ENCODE peak calls at places on chromosomes 5 and 9, in five cellular contexts. N is effector memory CD4-positive, alpha-beta T cell; Z is GM23338; X is ovary; B is transverse colon. J is an unnamed sample.

GRCh38 chr5:135881244-135881643 is 14.4 kb downstream of the IL9 start:
- DNase-seq in X (no peak), N (no peak), B (no peak), Z (no peak), J (peak; percentile 46)

GRCh38 chr5:179803651-179804598 is 2.7 kb downstream of the MGAT4B start:
- DNase-seq in X (peak; percentile 39), N (no peak), Z (no peak), B (no peak), J (no peak)

GRCh38 chr9:82031538-82032280 is 43.1 kb downstream of the SPATA31D1 start:
- DNase-seq in X (no peak), Z (no peak), B (no peak), N (no peak), J (no peak)

GRCh38 chr5:139104577-139105271 is 93.4 kb downstream of the SIL1 start:
- DNase-seq in B (peak; percentile 35), N (no peak), X (peak; percentile 85), Z (no peak), J (peak; percentile 87)

GRCh38 chr9:8030095-8030494 is 230.5 kb upstream of the DMAC1 start:
- DNase-seq in X (no peak), B (no peak), Z (no peak), N (no peak), J (no peak)

GRCh38 chr9:99682378-99682777 is 139.3 kb upstream of the NR4A3 start:
- DNase-seq in B (no peak), Z (no peak), N (no peak), X (no peak), J (no peak)

GRCh38 chr9:14292181-14292773 is 21.7 kb downstream of the NFIB start:
- DNase-seq in Z (no peak), B (no peak), X (no peak), N (no peak), J (no peak)

GRCh38 chr5:118557103-118557805 is 431.1 kb downstream of the DTWD2 start:
- DNase-seq in N (no peak), X (no peak), Z (no peak), B (no peak), J (no peak)

GRCh38 chr9:96638606-96639364 is 16.3 kb downstream of the PRXL2C start:
- DNase-seq in Z (peak; percentile 43), N (no peak), X (no peak), B (no peak), J (no peak)

GRCh38 chr5:74631088-74631960 is 9.2 kb downstream of the ENC1 start:
- DNase-seq in X (no peak), B (no peak), Z (peak; percentile 51), N (no peak), J (no peak)

DNA sequence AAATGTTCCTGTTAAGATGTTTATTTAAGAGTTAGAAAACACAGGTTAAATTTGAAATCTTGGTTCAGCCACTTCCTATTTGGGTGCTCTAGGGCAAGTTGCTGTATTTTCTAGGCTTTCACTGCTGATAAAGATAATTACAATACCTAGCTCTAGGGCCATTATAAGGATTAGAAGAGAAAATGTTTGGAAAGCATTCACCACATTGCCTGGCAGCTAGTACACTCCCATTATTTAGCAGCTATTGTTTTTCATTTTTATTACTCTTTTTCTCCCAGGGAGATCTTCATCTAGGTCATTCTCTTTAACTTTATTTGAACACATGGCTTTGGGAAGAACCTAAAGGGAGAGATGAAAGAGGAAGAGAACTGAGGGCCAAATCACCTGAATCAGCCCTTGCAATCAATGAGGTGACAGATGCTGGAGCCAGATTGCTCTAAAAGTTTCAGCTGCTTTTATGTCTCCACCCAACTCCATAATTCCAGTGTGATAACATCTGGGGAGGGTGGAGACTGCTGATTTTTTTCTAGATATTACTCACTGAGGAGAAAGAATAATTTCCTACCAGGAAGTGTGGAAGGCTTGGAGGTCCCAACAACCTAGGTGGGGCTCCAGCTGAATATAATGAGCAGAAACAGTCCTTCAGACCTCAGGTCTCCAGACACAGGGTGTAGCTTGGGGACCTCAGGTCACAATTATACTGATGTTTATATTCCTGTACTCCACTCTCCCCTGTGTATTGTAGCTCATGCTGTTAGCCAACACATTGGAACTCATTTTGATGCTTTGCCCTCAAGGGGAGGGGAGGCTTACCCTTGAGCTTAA is 640.0 kb downstream of the RAB3C start:
- DNase-seq in X (no peak), N (no peak), Z (no peak), B (peak; percentile 20), J (no peak)
- H3K27ac ChIP-seq in X (no peak overlapping the region), N (no peak overlapping the region), Z (no peak overlapping the region), B (peak overlapping the region; percentile 70), J (no peak overlapping the region)

GRCh38 chr5:5014836-5015235 is 125.3 kb upstream of the ADAMTS16 start:
- DNase-seq in B (no peak), N (no peak), X (no peak), Z (peak; percentile 33), J (no peak)
- H3K27ac ChIP-seq in B (no peak overlapping the region), N (no peak overlapping the region), X (no peak overlapping the region), Z (no peak overlapping the region), J (no peak overlapping the region)

DNA sequence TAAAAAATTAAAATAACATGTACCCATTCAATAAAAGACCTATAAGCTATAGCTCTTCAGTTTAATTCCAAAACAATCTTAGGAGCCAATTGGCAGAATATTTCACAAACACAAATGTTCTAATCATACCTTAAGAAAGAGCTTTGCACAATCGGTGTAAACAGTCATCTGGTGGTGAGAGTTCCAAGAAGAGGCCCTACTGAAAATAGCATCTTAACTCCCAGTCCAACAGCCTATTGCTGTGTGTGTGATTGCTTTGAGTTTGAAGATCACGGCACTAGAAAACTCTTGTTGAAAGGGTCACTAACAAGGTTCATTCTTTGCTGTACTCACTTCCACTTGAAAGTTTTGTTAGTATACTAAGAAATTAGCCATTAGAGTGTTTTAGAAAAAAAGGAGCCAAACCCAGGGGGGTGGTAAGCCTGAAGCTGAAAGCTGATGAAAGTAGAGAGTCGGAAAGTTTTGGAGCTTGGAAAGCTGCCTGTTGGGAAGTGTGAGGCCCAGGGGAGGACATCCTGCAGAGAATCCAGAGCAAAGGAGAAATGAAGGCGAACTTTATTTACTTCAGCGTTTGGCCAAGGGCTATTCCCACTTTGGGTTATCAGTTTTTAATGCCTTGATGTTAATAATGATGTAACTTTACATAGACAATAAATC is 180.3 kb upstream of the GHR start:
- DNase-seq in X (no peak), Z (no peak), B (no peak), N (no peak), J (no peak)
- H3K27ac ChIP-seq in X (no peak overlapping the region), Z (no peak overlapping the region), B (no peak overlapping the region), N (no peak overlapping the region), J (no peak overlapping the region)

GRCh38 chr5:133260715-133261114 is 208.9 kb downstream of the HSPA4 start:
- DNase-seq in Z (no peak), N (no peak), X (no peak), B (no peak), J (no peak)
- H3K27ac ChIP-seq in Z (no peak overlapping the region), N (no peak overlapping the region), X (no peak overlapping the region), B (no peak overlapping the region), J (no peak overlapping the region)

DNA sequence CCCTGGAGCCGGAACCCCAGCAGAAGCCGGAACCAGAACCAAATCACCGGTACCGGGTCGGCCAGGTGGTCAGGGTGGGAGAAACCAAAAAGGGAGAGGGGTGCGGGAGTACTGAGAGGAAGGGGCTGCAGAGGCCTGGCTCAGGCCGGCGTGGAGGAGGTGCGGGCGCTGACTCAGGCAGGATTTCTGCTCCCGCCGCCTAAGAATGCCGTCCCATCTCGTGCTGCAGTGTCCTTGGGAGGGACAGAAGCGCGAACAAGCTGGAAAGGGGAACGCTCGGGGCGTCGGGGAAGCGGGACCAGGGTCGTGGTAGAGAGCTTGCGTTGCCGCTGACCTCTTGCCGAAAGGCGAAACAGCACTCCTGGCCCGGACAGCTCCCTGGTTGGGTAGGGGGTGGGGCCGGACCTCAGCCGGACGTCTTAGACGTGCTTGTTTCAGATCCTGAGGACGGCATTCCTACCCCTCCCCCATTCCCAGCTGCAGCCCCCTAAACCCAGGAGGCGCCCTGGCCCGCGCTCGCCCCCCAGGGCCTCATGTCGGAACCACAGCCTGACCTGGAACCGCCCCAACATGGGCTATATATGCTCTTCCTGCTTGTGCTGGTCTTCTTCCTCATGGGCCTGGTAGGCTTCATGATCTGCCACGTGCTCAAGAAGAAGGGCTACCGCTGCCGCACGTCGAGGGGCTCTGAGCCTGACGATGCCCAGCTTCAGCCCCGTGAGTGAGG is 1.1 kb downstream of the RELL2 start:
- DNase-seq in Z (peak; percentile 97), N (peak; percentile 19), X (peak; percentile 63), B (peak; percentile 66), J (no peak)
- H3K27ac ChIP-seq in Z (no peak overlapping the region), N (peak overlapping the region; percentile 78), X (no peak overlapping the region), B (peak overlapping the region; percentile 87), J (no peak overlapping the region)

GRCh38 chr9:127185931-127186781 is 63.7 kb upstream of the ANGPTL2 start:
- DNase-seq in X (peak; percentile 90), Z (no peak), N (no peak), B (peak; percentile 67), J (peak; percentile 99)

GRCh38 chr9:127185181-127185580 is 62.7 kb upstream of the ANGPTL2 start:
- DNase-seq in Z (no peak), B (no peak), N (no peak), X (peak; percentile 25), J (no peak)

GRCh38 chr9:127186799-127187198 is 64.4 kb upstream of the ANGPTL2 start:
- DNase-seq in Z (no peak), B (no peak), N (no peak), X (no peak), J (no peak)

GRCh38 chr9:127188396-127188795 is 66.0 kb upstream of the ANGPTL2 start:
- DNase-seq in X (peak; percentile 33), Z (no peak), B (no peak), N (no peak), J (no peak)

GRCh38 chr9:127187231-127187956 is 65.0 kb upstream of the ANGPTL2 start:
- DNase-seq in N (no peak), Z (no peak), B (peak; percentile 54), X (peak; percentile 82), J (peak; percentile 92)
- H3K27ac ChIP-seq in N (no peak overlapping the region), Z (no peak overlapping the region), B (peak overlapping the region; percentile 84), X (peak overlapping the region; percentile 91), J (peak overlapping the region; percentile 89)

GRCh38 chr5:10566556-10567068 is 2.7 kb downstream of the ANKRD33B start:
- DNase-seq in B (no peak), X (no peak), Z (no peak), N (no peak), J (no peak)
- H3K27ac ChIP-seq in B (peak overlapping the region; percentile 41), X (no peak overlapping the region), Z (no peak overlapping the region), N (no peak overlapping the region), J (peak overlapping the region; percentile 21)